ENCODE peak calls at places on chromosome 6, in five cellular contexts. One of them, this sample, is unnamed.

GRCh38 chr6:4388675-4389074 is 253.3 kb upstream of the ECI2 start:
- DNase-seq in endodermal cell: peak
- DNase-seq in uterus: no peak
- DNase-seq in GM23338: peak
- DNase-seq in CD8-positive, alpha-beta memory T cell: no peak
- DNase-seq in this sample: no peak

GRCh38 chr6:27126815-27127537 is 120.5 kb upstream of the PRSS16 start:
- DNase-seq in CD8-positive, alpha-beta memory T cell: peak
- DNase-seq in endodermal cell: peak
- DNase-seq in GM23338: peak
- DNase-seq in uterus: peak
- DNase-seq in this sample: peak

GRCh38 chr6:46184114-46184513 is 13.3 kb upstream of the ENPP5 start:
- DNase-seq in endodermal cell: no peak
- DNase-seq in CD8-positive, alpha-beta memory T cell: no peak
- DNase-seq in GM23338: peak
- DNase-seq in uterus: no peak
- DNase-seq in this sample: peak

GRCh38 chr6:111737065-111737521 is 131.4 kb upstream of the TRAF3IP2 start:
- DNase-seq in uterus: no peak
- DNase-seq in endodermal cell: no peak
- DNase-seq in CD8-positive, alpha-beta memory T cell: no peak
- DNase-seq in GM23338: no peak
- DNase-seq in this sample: no peak

GRCh38 chr6:71385111-71385822 is 96.7 kb downstream of the OGFRL1 start:
- DNase-seq in uterus: no peak
- DNase-seq in GM23338: no peak
- DNase-seq in CD8-positive, alpha-beta memory T cell: no peak
- DNase-seq in endodermal cell: no peak
- DNase-seq in this sample: no peak

GRCh38 chr6:148934534-148934933 is 187.7 kb downstream of the UST start:
- DNase-seq in GM23338: no peak
- DNase-seq in endodermal cell: no peak
- DNase-seq in uterus: peak
- DNase-seq in CD8-positive, alpha-beta memory T cell: no peak
- DNase-seq in this sample: no peak

GRCh38 chr6:40719671-40720374 is 132.7 kb upstream of the LRFN2 start:
- DNase-seq in uterus: no peak
- DNase-seq in endodermal cell: peak
- DNase-seq in CD8-positive, alpha-beta memory T cell: no peak
- DNase-seq in GM23338: peak
- DNase-seq in this sample: peak

GRCh38 chr6:104606361-104606760 is 253.4 kb downstream of the HACE1 start:
- DNase-seq in CD8-positive, alpha-beta memory T cell: no peak
- DNase-seq in uterus: no peak
- DNase-seq in endodermal cell: peak
- DNase-seq in GM23338: peak
- DNase-seq in this sample: no peak

GRCh38 chr6:52494298-52495072 is 74.3 kb downstream of the EFHC1 start:
- DNase-seq in GM23338: no peak
- DNase-seq in uterus: no peak
- DNase-seq in CD8-positive, alpha-beta memory T cell: no peak
- DNase-seq in endodermal cell: no peak
- DNase-seq in this sample: no peak

GRCh38 chr6:158686791-158687381 is 37.0 kb downstream of the SYTL3 start:
- DNase-seq in GM23338: no peak
- DNase-seq in CD8-positive, alpha-beta memory T cell: peak
- DNase-seq in endodermal cell: no peak
- DNase-seq in uterus: no peak
- DNase-seq in this sample: no peak

GRCh38 chr6:154414021-154414813 is 57.6 kb upstream of the IPCEF1 start:
- DNase-seq in CD8-positive, alpha-beta memory T cell: no peak
- DNase-seq in endodermal cell: no peak
- DNase-seq in uterus: no peak
- DNase-seq in GM23338: no peak
- DNase-seq in this sample: no peak

GRCh38 chr6:165605901-165606739 is 56.9 kb downstream of the PDE10A start:
- DNase-seq in GM23338: no peak
- DNase-seq in endodermal cell: peak
- DNase-seq in uterus: no peak
- DNase-seq in CD8-positive, alpha-beta memory T cell: no peak
- DNase-seq in this sample: no peak

GRCh38 chr6:165600606-165601005 is 62.4 kb downstream of the PDE10A start:
- DNase-seq in GM23338: no peak
- DNase-seq in CD8-positive, alpha-beta memory T cell: no peak
- DNase-seq in endodermal cell: no peak
- DNase-seq in uterus: no peak
- DNase-seq in this sample: no peak

GRCh38 chr6:165602291-165602690 is 60.8 kb downstream of the PDE10A start:
- DNase-seq in endodermal cell: no peak
- DNase-seq in CD8-positive, alpha-beta memory T cell: no peak
- DNase-seq in uterus: no peak
- DNase-seq in GM23338: no peak
- DNase-seq in this sample: no peak

GRCh38 chr6:165606740-165607008 is 56.4 kb downstream of the PDE10A start:
- DNase-seq in endodermal cell: no peak
- DNase-seq in CD8-positive, alpha-beta memory T cell: no peak
- DNase-seq in uterus: no peak
- DNase-seq in GM23338: no peak
- DNase-seq in this sample: no peak

DNA sequence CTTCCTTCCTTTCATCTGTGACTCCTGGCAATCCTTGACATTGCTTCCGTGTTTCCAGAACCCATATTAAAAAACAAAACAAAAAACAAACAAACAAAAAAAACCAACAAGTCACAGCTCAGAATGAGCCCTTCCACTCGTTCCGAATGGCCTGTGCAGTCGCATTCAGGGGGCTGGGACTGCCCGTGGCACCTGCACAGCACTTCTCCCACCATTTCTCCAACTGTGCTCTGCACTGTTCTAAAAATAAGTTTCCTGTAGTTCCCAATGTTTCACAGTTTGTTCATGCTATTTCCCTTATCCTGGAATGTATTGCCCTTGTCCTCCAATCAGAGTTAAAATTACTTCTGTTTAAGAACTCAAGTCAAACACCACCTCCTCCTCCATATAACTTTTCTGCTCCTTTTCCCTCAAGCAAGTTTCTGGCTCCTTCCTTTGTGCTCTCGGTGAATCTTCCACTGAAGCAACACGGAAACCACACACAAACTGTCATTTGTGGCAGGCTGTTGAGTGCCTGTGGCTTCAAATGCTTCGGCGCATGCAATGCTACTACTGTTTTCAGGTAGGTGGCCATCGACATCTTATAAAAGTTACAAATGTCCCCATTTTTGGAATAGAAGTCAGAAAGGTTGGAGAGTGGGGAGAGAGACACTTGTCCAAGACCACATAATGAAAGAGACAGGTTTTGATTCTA is 57.7 kb downstream of the PDE10A start:
- DNase-seq in GM23338: no peak
- DNase-seq in CD8-positive, alpha-beta memory T cell: no peak
- DNase-seq in endodermal cell: no peak
- DNase-seq in uterus: no peak
- DNase-seq in this sample: no peak
- H3K4me3 ChIP-seq in GM23338: no peak
- H3K4me3 ChIP-seq in CD8-positive, alpha-beta memory T cell: no peak
- H3K4me3 ChIP-seq in endodermal cell: no peak
- H3K4me3 ChIP-seq in uterus: no peak
- H3K4me3 ChIP-seq in this sample: no peak

DNA sequence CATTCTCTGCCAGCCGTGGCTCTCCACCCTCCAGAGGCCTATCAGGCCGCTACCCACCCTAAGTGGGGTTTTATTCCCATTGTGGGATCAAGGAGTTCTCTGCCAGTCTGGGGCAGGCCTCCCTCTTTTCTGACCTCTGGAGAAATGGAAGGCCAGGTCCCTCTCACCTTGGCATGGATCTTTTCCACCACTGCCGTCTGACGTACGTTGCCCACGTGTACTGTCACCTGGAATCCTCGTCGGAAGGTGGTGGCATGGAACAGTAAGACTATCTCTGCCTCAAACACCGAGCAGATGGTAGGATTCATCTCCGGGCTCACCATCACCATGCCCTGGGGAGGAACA is 7.3 kb downstream of the GTPBP2 start:
- DNase-seq in GM23338: no peak
- DNase-seq in endodermal cell: no peak
- DNase-seq in uterus: no peak
- DNase-seq in CD8-positive, alpha-beta memory T cell: no peak
- DNase-seq in this sample: no peak
- H3K4me3 ChIP-seq in GM23338: no peak
- H3K4me3 ChIP-seq in endodermal cell: no peak
- H3K4me3 ChIP-seq in uterus: no peak
- H3K4me3 ChIP-seq in CD8-positive, alpha-beta memory T cell: no peak
- H3K4me3 ChIP-seq in this sample: no peak

GRCh38 chr6:169454204-169454871 is 200.7 kb upstream of the THBS2 start:
- DNase-seq in CD8-positive, alpha-beta memory T cell: no peak
- DNase-seq in uterus: peak
- DNase-seq in GM23338: no peak
- DNase-seq in endodermal cell: no peak
- DNase-seq in this sample: peak

GRCh38 chr6:169451065-169451840 is 197.6 kb upstream of the THBS2 start:
- DNase-seq in CD8-positive, alpha-beta memory T cell: no peak
- DNase-seq in GM23338: no peak
- DNase-seq in endodermal cell: no peak
- DNase-seq in uterus: no peak
- DNase-seq in this sample: no peak

GRCh38 chr6:169452117-169452868 is 198.6 kb upstream of the THBS2 start:
- DNase-seq in uterus: peak
- DNase-seq in GM23338: no peak
- DNase-seq in endodermal cell: no peak
- DNase-seq in CD8-positive, alpha-beta memory T cell: no peak
- DNase-seq in this sample: no peak

GRCh38 chr6:169453221-169453620 is 199.6 kb upstream of the THBS2 start:
- DNase-seq in uterus: no peak
- DNase-seq in endodermal cell: no peak
- DNase-seq in GM23338: no peak
- DNase-seq in CD8-positive, alpha-beta memory T cell: no peak
- DNase-seq in this sample: no peak

GRCh38 chr6:169452869-169453186 is 199.2 kb upstream of the THBS2 start:
- DNase-seq in CD8-positive, alpha-beta memory T cell: no peak
- DNase-seq in uterus: peak
- DNase-seq in endodermal cell: no peak
- DNase-seq in GM23338: no peak
- DNase-seq in this sample: no peak
- H3K4me3 ChIP-seq in CD8-positive, alpha-beta memory T cell: no peak
- H3K4me3 ChIP-seq in uterus: peak
- H3K4me3 ChIP-seq in endodermal cell: no peak
- H3K4me3 ChIP-seq in GM23338: no peak
- H3K4me3 ChIP-seq in this sample: no peak

DNA sequence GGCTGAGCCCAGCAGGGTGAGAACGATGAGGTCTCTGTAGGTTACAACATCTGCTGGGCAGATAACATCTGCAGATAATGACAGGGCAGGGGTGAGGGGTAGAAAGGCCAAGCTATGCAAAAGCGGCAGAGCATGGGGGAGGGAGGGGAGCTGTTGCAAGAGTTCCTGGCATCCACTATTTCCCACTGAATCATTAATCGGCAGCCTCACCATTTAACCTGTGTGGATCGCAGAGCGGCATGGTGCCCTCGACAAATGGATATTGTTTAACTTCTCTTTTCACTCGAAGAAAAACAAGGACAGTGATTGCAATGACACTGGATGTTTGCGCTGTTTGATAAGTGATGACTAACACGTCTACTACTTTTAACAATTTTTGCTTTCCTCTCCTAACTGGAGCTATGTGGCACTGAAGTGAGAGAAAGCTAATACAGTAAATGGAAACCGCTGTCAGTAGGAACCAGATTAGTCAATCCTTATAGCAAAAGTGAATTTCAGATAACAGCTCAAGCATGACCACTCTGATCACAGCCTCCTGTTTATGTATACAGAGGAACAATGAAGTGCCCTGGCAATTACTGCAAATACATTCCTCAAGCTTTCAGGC is 381.5 kb downstream of the TFAP2A start:
- DNase-seq in endodermal cell: peak
- DNase-seq in uterus: no peak
- DNase-seq in CD8-positive, alpha-beta memory T cell: no peak
- DNase-seq in GM23338: peak
- DNase-seq in this sample: no peak
- H3K4me3 ChIP-seq in endodermal cell: no peak
- H3K4me3 ChIP-seq in uterus: no peak
- H3K4me3 ChIP-seq in CD8-positive, alpha-beta memory T cell: no peak
- H3K4me3 ChIP-seq in GM23338: no peak
- H3K4me3 ChIP-seq in this sample: no peak

GRCh38 chr6:10409160-10409765 is 5.6 kb downstream of the TFAP2A start:
- DNase-seq in uterus: no peak
- DNase-seq in endodermal cell: no peak
- DNase-seq in GM23338: no peak
- DNase-seq in CD8-positive, alpha-beta memory T cell: no peak
- DNase-seq in this sample: no peak

GRCh38 chr6:10409766-10410209 is 5.1 kb downstream of the TFAP2A start:
- DNase-seq in GM23338: peak
- DNase-seq in uterus: no peak
- DNase-seq in CD8-positive, alpha-beta memory T cell: no peak
- DNase-seq in endodermal cell: peak
- DNase-seq in this sample: no peak

GRCh38 chr6:10411915-10412164 is 3.0 kb downstream of the TFAP2A start:
- DNase-seq in uterus: no peak
- DNase-seq in endodermal cell: no peak
- DNase-seq in GM23338: no peak
- DNase-seq in CD8-positive, alpha-beta memory T cell: no peak
- DNase-seq in this sample: no peak

GRCh38 chr6:10411131-10411914 is 3.6 kb downstream of the TFAP2A start:
- DNase-seq in endodermal cell: peak
- DNase-seq in uterus: no peak
- DNase-seq in GM23338: peak
- DNase-seq in CD8-positive, alpha-beta memory T cell: no peak
- DNase-seq in this sample: no peak

GRCh38 chr6:10410214-10410873 is 4.5 kb downstream of the TFAP2A start:
- DNase-seq in uterus: no peak
- DNase-seq in CD8-positive, alpha-beta memory T cell: no peak
- DNase-seq in endodermal cell: no peak
- DNase-seq in GM23338: peak
- DNase-seq in this sample: no peak
- H3K4me3 ChIP-seq in uterus: no peak
- H3K4me3 ChIP-seq in CD8-positive, alpha-beta memory T cell: no peak
- H3K4me3 ChIP-seq in endodermal cell: no peak
- H3K4me3 ChIP-seq in GM23338: peak
- H3K4me3 ChIP-seq in this sample: peak

This sample was measured in AG04449.